ENCODE peak calls at places on chromosomes 13 and 19, in eight cellular contexts. One of them, this sample, is unnamed.

GRCh38 chr19:49453757-49454248 is 778 bp downstream of the ALDH16A1 start:
- DNase-seq in psoas muscle: no peak
- DNase-seq in prostate gland: no peak
- DNase-seq in esophagus squamous epithelium: no peak
- DNase-seq in heart right ventricle: no peak
- DNase-seq in left ventricle myocardium inferior: no peak
- DNase-seq in epithelial cell of prostate: no peak
- DNase-seq in CD8-positive, alpha-beta T cell: no peak
- DNase-seq in this sample: no peak

GRCh38 chr19:48613024-48613851 is 1.6 kb downstream of the FAM83E start:
- DNase-seq in psoas muscle: peak
- DNase-seq in prostate gland: no peak
- DNase-seq in epithelial cell of prostate: no peak
- DNase-seq in heart right ventricle: no peak
- DNase-seq in left ventricle myocardium inferior: no peak
- DNase-seq in CD8-positive, alpha-beta T cell: no peak
- DNase-seq in esophagus squamous epithelium: no peak
- DNase-seq in this sample: no peak

GRCh38 chr19:14517446-14517839 is 754 bp downstream of the DNAJB1 start:
- DNase-seq in prostate gland: no peak
- DNase-seq in heart right ventricle: no peak
- DNase-seq in esophagus squamous epithelium: no peak
- DNase-seq in left ventricle myocardium inferior: no peak
- DNase-seq in CD8-positive, alpha-beta T cell: no peak
- DNase-seq in psoas muscle: no peak
- DNase-seq in epithelial cell of prostate: no peak
- DNase-seq in this sample: no peak

GRCh38 chr13:97256343-97256783 is 34.2 kb downstream of the MBNL2 start:
- DNase-seq in esophagus squamous epithelium: no peak
- DNase-seq in heart right ventricle: no peak
- DNase-seq in epithelial cell of prostate: no peak
- DNase-seq in psoas muscle: no peak
- DNase-seq in left ventricle myocardium inferior: no peak
- DNase-seq in CD8-positive, alpha-beta T cell: no peak
- DNase-seq in prostate gland: no peak
- DNase-seq in this sample: peak

GRCh38 chr13:112917731-112918130 is 51.3 kb upstream of the MCF2L start:
- DNase-seq in heart right ventricle: no peak
- DNase-seq in prostate gland: no peak
- DNase-seq in left ventricle myocardium inferior: no peak
- DNase-seq in esophagus squamous epithelium: no peak
- DNase-seq in psoas muscle: no peak
- DNase-seq in epithelial cell of prostate: no peak
- DNase-seq in CD8-positive, alpha-beta T cell: no peak
- DNase-seq in this sample: no peak

GRCh38 chr13:26474286-26474685 is 83.2 kb upstream of the WASF3 start:
- DNase-seq in heart right ventricle: no peak
- DNase-seq in psoas muscle: no peak
- DNase-seq in epithelial cell of prostate: no peak
- DNase-seq in esophagus squamous epithelium: no peak
- DNase-seq in prostate gland: no peak
- DNase-seq in left ventricle myocardium inferior: no peak
- DNase-seq in CD8-positive, alpha-beta T cell: no peak
- DNase-seq in this sample: no peak

GRCh38 chr13:23500858-23501257 is 67.4 kb upstream of the SACS start:
- DNase-seq in prostate gland: no peak
- DNase-seq in epithelial cell of prostate: no peak
- DNase-seq in esophagus squamous epithelium: no peak
- DNase-seq in psoas muscle: no peak
- DNase-seq in heart right ventricle: no peak
- DNase-seq in left ventricle myocardium inferior: no peak
- DNase-seq in CD8-positive, alpha-beta T cell: no peak
- DNase-seq in this sample: peak

GRCh38 chr19:29943615-29944014 is 1.6 kb downstream of the URI1 start:
- DNase-seq in prostate gland: no peak
- DNase-seq in left ventricle myocardium inferior: no peak
- DNase-seq in epithelial cell of prostate: no peak
- DNase-seq in heart right ventricle: no peak
- DNase-seq in psoas muscle: no peak
- DNase-seq in esophagus squamous epithelium: no peak
- DNase-seq in CD8-positive, alpha-beta T cell: no peak
- DNase-seq in this sample: no peak

GRCh38 chr19:5536337-5536894 is 31.3 kb downstream of the TINCR start:
- DNase-seq in heart right ventricle: peak
- DNase-seq in esophagus squamous epithelium: no peak
- DNase-seq in CD8-positive, alpha-beta T cell: no peak
- DNase-seq in prostate gland: peak
- DNase-seq in epithelial cell of prostate: no peak
- DNase-seq in psoas muscle: peak
- DNase-seq in left ventricle myocardium inferior: peak
- DNase-seq in this sample: peak

GRCh38 chr13:97295279-97296182 is 73.4 kb downstream of the MBNL2 start:
- DNase-seq in left ventricle myocardium inferior: no peak
- DNase-seq in CD8-positive, alpha-beta T cell: no peak
- DNase-seq in esophagus squamous epithelium: no peak
- DNase-seq in epithelial cell of prostate: no peak
- DNase-seq in psoas muscle: no peak
- DNase-seq in prostate gland: no peak
- DNase-seq in heart right ventricle: no peak
- DNase-seq in this sample: no peak

GRCh38 chr19:41801031-41801430 is 4.6 kb downstream of the CEACAM3 start:
- DNase-seq in heart right ventricle: no peak
- DNase-seq in epithelial cell of prostate: no peak
- DNase-seq in CD8-positive, alpha-beta T cell: no peak
- DNase-seq in left ventricle myocardium inferior: no peak
- DNase-seq in psoas muscle: no peak
- DNase-seq in esophagus squamous epithelium: no peak
- DNase-seq in prostate gland: no peak
- DNase-seq in this sample: no peak

GRCh38 chr19:28244966-28245365 is 968.0 kb downstream of the UQCRFS1 start:
- DNase-seq in epithelial cell of prostate: no peak
- DNase-seq in esophagus squamous epithelium: no peak
- DNase-seq in CD8-positive, alpha-beta T cell: no peak
- DNase-seq in prostate gland: no peak
- DNase-seq in left ventricle myocardium inferior: no peak
- DNase-seq in psoas muscle: no peak
- DNase-seq in heart right ventricle: no peak
- DNase-seq in this sample: no peak

GRCh38 chr13:52599853-52600603 is 42.2 kb upstream of the HNRNPA1L2 start:
- DNase-seq in epithelial cell of prostate: no peak
- DNase-seq in heart right ventricle: peak
- DNase-seq in left ventricle myocardium inferior: peak
- DNase-seq in prostate gland: peak
- DNase-seq in esophagus squamous epithelium: no peak
- DNase-seq in psoas muscle: peak
- DNase-seq in CD8-positive, alpha-beta T cell: no peak
- DNase-seq in this sample: peak

GRCh38 chr13:84208251-84208650 is 326.0 kb upstream of the SLITRK1 start:
- DNase-seq in prostate gland: no peak
- DNase-seq in CD8-positive, alpha-beta T cell: no peak
- DNase-seq in left ventricle myocardium inferior: no peak
- DNase-seq in esophagus squamous epithelium: no peak
- DNase-seq in epithelial cell of prostate: no peak
- DNase-seq in heart right ventricle: no peak
- DNase-seq in psoas muscle: no peak
- DNase-seq in this sample: no peak

DNA sequence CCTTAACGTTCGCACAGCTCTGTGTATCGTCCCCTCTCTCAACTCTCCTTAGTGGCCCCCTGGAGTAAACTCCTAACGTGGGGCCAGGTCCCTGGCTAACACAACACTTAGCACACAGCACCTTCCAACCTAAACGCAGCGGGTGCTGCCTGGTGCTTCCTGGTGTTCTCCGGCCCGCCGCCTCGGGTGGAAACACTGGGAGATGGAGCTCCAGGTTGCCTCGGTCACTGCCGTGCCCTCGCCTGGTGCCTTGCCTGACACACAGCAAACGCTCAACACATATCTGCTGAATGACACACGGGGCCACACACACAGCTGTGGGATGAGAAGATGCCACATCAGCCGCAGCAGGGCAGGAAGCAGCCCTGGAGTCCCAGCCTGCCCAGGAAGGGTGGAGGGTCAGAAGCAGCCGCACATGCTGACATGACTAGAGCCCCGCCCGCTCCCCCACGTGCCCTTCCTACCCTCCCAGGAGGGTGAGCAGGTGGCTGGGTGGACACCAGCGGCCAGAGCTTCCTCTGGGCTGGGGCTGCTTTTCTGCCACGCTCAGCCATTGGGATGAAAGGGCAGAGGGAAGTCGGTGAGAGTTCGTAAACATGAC is 6.6 kb downstream of the PEPD start:
- DNase-seq in esophagus squamous epithelium: no peak
- DNase-seq in heart right ventricle: no peak
- DNase-seq in epithelial cell of prostate: no peak
- DNase-seq in psoas muscle: peak
- DNase-seq in prostate gland: no peak
- DNase-seq in CD8-positive, alpha-beta T cell: no peak
- DNase-seq in left ventricle myocardium inferior: peak
- DNase-seq in this sample: peak
- H3K27ac ChIP-seq in esophagus squamous epithelium: no peak
- H3K27ac ChIP-seq in heart right ventricle: no peak
- H3K27ac ChIP-seq in epithelial cell of prostate: no peak
- H3K27ac ChIP-seq in psoas muscle: no peak
- H3K27ac ChIP-seq in prostate gland: no peak
- H3K27ac ChIP-seq in CD8-positive, alpha-beta T cell: no peak
- H3K27ac ChIP-seq in left ventricle myocardium inferior: no peak
- H3K27ac ChIP-seq in this sample: no peak

DNA sequence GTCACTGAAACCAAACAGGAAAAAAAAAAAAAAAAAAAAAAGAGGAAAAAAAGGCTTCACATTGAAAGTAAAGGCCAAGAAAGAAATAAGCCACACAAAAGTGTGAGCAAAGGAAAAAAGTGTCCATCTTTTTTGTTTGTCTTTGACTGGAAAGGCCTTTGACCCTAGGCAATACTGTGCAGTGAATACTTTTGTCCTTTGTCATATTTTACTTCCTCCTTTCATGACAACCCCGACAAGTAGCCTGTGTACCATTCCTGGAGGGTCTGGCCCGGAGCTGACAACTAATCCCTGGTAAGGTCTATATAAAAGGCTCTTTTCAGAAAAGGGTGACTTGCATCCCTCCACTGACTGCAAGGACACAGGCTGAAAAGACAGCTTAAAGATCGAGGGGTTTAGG is 12.9 kb upstream of the MICU2 start:
- DNase-seq in left ventricle myocardium inferior: no peak
- DNase-seq in prostate gland: no peak
- DNase-seq in heart right ventricle: no peak
- DNase-seq in epithelial cell of prostate: no peak
- DNase-seq in psoas muscle: no peak
- DNase-seq in CD8-positive, alpha-beta T cell: no peak
- DNase-seq in esophagus squamous epithelium: no peak
- DNase-seq in this sample: no peak
- H3K27ac ChIP-seq in left ventricle myocardium inferior: no peak
- H3K27ac ChIP-seq in prostate gland: no peak
- H3K27ac ChIP-seq in heart right ventricle: no peak
- H3K27ac ChIP-seq in epithelial cell of prostate: no peak
- H3K27ac ChIP-seq in psoas muscle: no peak
- H3K27ac ChIP-seq in CD8-positive, alpha-beta T cell: no peak
- H3K27ac ChIP-seq in esophagus squamous epithelium: no peak
- H3K27ac ChIP-seq in this sample: no peak

GRCh38 chr19:57055956-57056355 is 63.8 kb upstream of the USP29 start:
- DNase-seq in epithelial cell of prostate: no peak
- DNase-seq in esophagus squamous epithelium: no peak
- DNase-seq in prostate gland: no peak
- DNase-seq in CD8-positive, alpha-beta T cell: no peak
- DNase-seq in heart right ventricle: no peak
- DNase-seq in psoas muscle: no peak
- DNase-seq in left ventricle myocardium inferior: no peak
- DNase-seq in this sample: no peak

GRCh38 chr19:57050863-57051262 is 68.9 kb upstream of the USP29 start:
- DNase-seq in heart right ventricle: no peak
- DNase-seq in esophagus squamous epithelium: no peak
- DNase-seq in epithelial cell of prostate: no peak
- DNase-seq in CD8-positive, alpha-beta T cell: no peak
- DNase-seq in left ventricle myocardium inferior: no peak
- DNase-seq in psoas muscle: no peak
- DNase-seq in prostate gland: no peak
- DNase-seq in this sample: no peak

GRCh38 chr19:57053401-57053800 is 66.4 kb upstream of the USP29 start:
- DNase-seq in esophagus squamous epithelium: no peak
- DNase-seq in prostate gland: no peak
- DNase-seq in heart right ventricle: no peak
- DNase-seq in CD8-positive, alpha-beta T cell: no peak
- DNase-seq in left ventricle myocardium inferior: no peak
- DNase-seq in epithelial cell of prostate: no peak
- DNase-seq in psoas muscle: no peak
- DNase-seq in this sample: no peak

GRCh38 chr19:57056972-57057371 is 62.8 kb upstream of the USP29 start:
- DNase-seq in esophagus squamous epithelium: no peak
- DNase-seq in left ventricle myocardium inferior: peak
- DNase-seq in heart right ventricle: no peak
- DNase-seq in epithelial cell of prostate: no peak
- DNase-seq in CD8-positive, alpha-beta T cell: no peak
- DNase-seq in psoas muscle: peak
- DNase-seq in prostate gland: no peak
- DNase-seq in this sample: no peak

GRCh38 chr19:57052102-57052501 is 67.7 kb upstream of the USP29 start:
- DNase-seq in epithelial cell of prostate: no peak
- DNase-seq in heart right ventricle: no peak
- DNase-seq in prostate gland: no peak
- DNase-seq in esophagus squamous epithelium: no peak
- DNase-seq in psoas muscle: no peak
- DNase-seq in CD8-positive, alpha-beta T cell: no peak
- DNase-seq in left ventricle myocardium inferior: peak
- DNase-seq in this sample: no peak
- H3K27ac ChIP-seq in epithelial cell of prostate: no peak
- H3K27ac ChIP-seq in heart right ventricle: no peak
- H3K27ac ChIP-seq in prostate gland: no peak
- H3K27ac ChIP-seq in esophagus squamous epithelium: no peak
- H3K27ac ChIP-seq in psoas muscle: no peak
- H3K27ac ChIP-seq in CD8-positive, alpha-beta T cell: no peak
- H3K27ac ChIP-seq in left ventricle myocardium inferior: peak
- H3K27ac ChIP-seq in this sample: no peak

GRCh38 chr13:46210362-46211083 is 1.2 kb upstream of the LRRC63 start:
- DNase-seq in left ventricle myocardium inferior: no peak
- DNase-seq in heart right ventricle: no peak
- DNase-seq in psoas muscle: no peak
- DNase-seq in CD8-positive, alpha-beta T cell: no peak
- DNase-seq in epithelial cell of prostate: no peak
- DNase-seq in esophagus squamous epithelium: no peak
- DNase-seq in prostate gland: no peak
- DNase-seq in this sample: no peak

GRCh38 chr13:46213242-46213641 is 1.5 kb downstream of the LRRC63 start:
- DNase-seq in epithelial cell of prostate: no peak
- DNase-seq in psoas muscle: no peak
- DNase-seq in esophagus squamous epithelium: no peak
- DNase-seq in CD8-positive, alpha-beta T cell: no peak
- DNase-seq in left ventricle myocardium inferior: no peak
- DNase-seq in prostate gland: no peak
- DNase-seq in heart right ventricle: no peak
- DNase-seq in this sample: no peak

GRCh38 chr13:46207828-46208227 is 3.9 kb upstream of the LRRC63 start:
- DNase-seq in psoas muscle: no peak
- DNase-seq in prostate gland: no peak
- DNase-seq in left ventricle myocardium inferior: no peak
- DNase-seq in epithelial cell of prostate: no peak
- DNase-seq in heart right ventricle: no peak
- DNase-seq in esophagus squamous epithelium: no peak
- DNase-seq in CD8-positive, alpha-beta T cell: no peak
- DNase-seq in this sample: no peak

GRCh38 chr13:46211521-46212351 is at the start of gene LRRC63:
- DNase-seq in esophagus squamous epithelium: peak
- DNase-seq in prostate gland: peak
- DNase-seq in heart right ventricle: peak
- DNase-seq in left ventricle myocardium inferior: peak
- DNase-seq in epithelial cell of prostate: no peak
- DNase-seq in psoas muscle: peak
- DNase-seq in CD8-positive, alpha-beta T cell: peak
- DNase-seq in this sample: peak

GRCh38 chr13:46211116-46211515 is 612 bp upstream of the LRRC63 start:
- DNase-seq in psoas muscle: no peak
- DNase-seq in epithelial cell of prostate: no peak
- DNase-seq in esophagus squamous epithelium: no peak
- DNase-seq in left ventricle myocardium inferior: no peak
- DNase-seq in CD8-positive, alpha-beta T cell: peak
- DNase-seq in heart right ventricle: no peak
- DNase-seq in prostate gland: no peak
- DNase-seq in this sample: no peak
- H3K27ac ChIP-seq in psoas muscle: no peak
- H3K27ac ChIP-seq in epithelial cell of prostate: no peak
- H3K27ac ChIP-seq in esophagus squamous epithelium: peak
- H3K27ac ChIP-seq in left ventricle myocardium inferior: no peak
- H3K27ac ChIP-seq in CD8-positive, alpha-beta T cell: peak
- H3K27ac ChIP-seq in heart right ventricle: no peak
- H3K27ac ChIP-seq in prostate gland: peak
- H3K27ac ChIP-seq in this sample: no peak

This sample was measured in body of pancreas.